ENCODE peak calls at places on chromosomes 4 and X, in seven cellular contexts. V is neural crest cell; U is naive thymus-derived CD4-positive, alpha-beta T cell; S is head of caudate nucleus; O is non-pigmented ciliary epithelial cell; I is fibroblast of pulmonary artery; Y is CD8-positive, alpha-beta memory T cell. A is an unnamed sample.

GRCh38 chr4:119646347-119647071 is 17.9 kb upstream of the PDE5A start:
- DNase-seq in V (no peak), U (no peak), S (no peak), O (no peak), I (peak), Y (no peak), A (peak)

GRCh38 chr4:74293558-74293957 is 14.7 kb upstream of the EPGN start:
- DNase-seq in V (no peak), U (no peak), S (no peak), O (no peak), I (no peak), Y (no peak), A (peak)

GRCh38 chr4:114318309-114318708 is 280.3 kb upstream of the UGT8 start:
- DNase-seq in V (no peak), U (no peak), S (no peak), O (peak), I (no peak), Y (no peak), A (no peak)

GRCh38 chrX:153517421-153517820 is at the start of gene ATP2B3:
- DNase-seq in V (no peak), U (no peak), S (no peak), O (no peak), I (no peak), Y (no peak), A (no peak)

GRCh38 chrX:39690541-39691415 is 407.0 kb downstream of the BCOR start:
- DNase-seq in V (no peak), U (no peak), S (no peak), O (no peak), I (no peak), Y (no peak), A (no peak)

GRCh38 chr4:26256016-26256415 is 64.8 kb upstream of the RBPJ start:
- DNase-seq in V (no peak), U (no peak), S (no peak), O (no peak), I (no peak), Y (no peak), A (no peak)

GRCh38 chr4:123158576-123158975 is 236.2 kb upstream of the NUDT6 start:
- DNase-seq in V (no peak), U (no peak), S (no peak), O (no peak), I (no peak), Y (no peak), A (no peak)

GRCh38 chr4:2354760-2355159 is 63.7 kb downstream of the ZFYVE28 start:
- DNase-seq in V (no peak), U (no peak), S (no peak), O (no peak), I (no peak), Y (no peak), A (no peak)

GRCh38 chrX:124507276-124507675 is 160.9 kb downstream of the SH2D1A start:
- DNase-seq in V (no peak), U (no peak), S (no peak), O (no peak), I (no peak), Y (no peak), A (no peak)

GRCh38 chr4:185868983-185869938 is 57.3 kb upstream of the SORBS2 start:
- DNase-seq in V (no peak), U (no peak), S (no peak), O (no peak), I (no peak), Y (no peak), A (no peak)

GRCh38 chr4:109511414-109511813 is 48.6 kb upstream of the MCUB start:
- DNase-seq in V (no peak), U (no peak), S (no peak), O (no peak), I (no peak), Y (no peak), A (no peak)

GRCh38 chrX:154457491-154458115 is 478 bp upstream of the PLXNA3 start:
- DNase-seq in V (no peak), U (peak), S (no peak), O (no peak), I (no peak), Y (peak), A (no peak)

GRCh38 chr4:185742766-185743165 is 69.2 kb downstream of the SORBS2 start:
- DNase-seq in V (no peak), U (no peak), S (no peak), O (no peak), I (no peak), Y (no peak), A (no peak)

GRCh38 chr4:120630432-120630831 is 292.1 kb downstream of the PRDM5 start:
- DNase-seq in V (no peak), U (no peak), S (no peak), O (no peak), I (peak), Y (no peak), A (no peak)

GRCh38 chr4:13537832-13538177 is 6.5 kb downstream of the NKX3-2 start:
- DNase-seq in V (no peak), U (no peak), S (no peak), O (no peak), I (no peak), Y (no peak), A (no peak)

GRCh38 chr4:150863456-150863855 is 151.6 kb downstream of the LRBA start:
- DNase-seq in V (no peak), U (no peak), S (no peak), O (no peak), I (no peak), Y (no peak), A (no peak)

GRCh38 chr4:168383510-168383909 is 65.0 kb upstream of the DDX60 start:
- DNase-seq in V (no peak), U (no peak), S (no peak), O (no peak), I (no peak), Y (no peak), A (no peak)

GRCh38 chrX:143781103-143781502 is 60.6 kb upstream of the SPANXN2 start:
- DNase-seq in V (no peak), U (no peak), S (no peak), O (no peak), I (peak), Y (no peak), A (peak)

GRCh38 chrX:63270873-63271272 is 80.3 kb downstream of the SPIN4 start:
- DNase-seq in V (no peak), U (no peak), S (no peak), O (no peak), I (no peak), Y (no peak), A (no peak)

GRCh38 chr4:8777320-8778196 is 94.1 kb downstream of the HMX1 start:
- DNase-seq in V (no peak), U (no peak), S (no peak), O (no peak), I (no peak), Y (no peak), A (no peak)

GRCh38 chr4:37653601-37654000 is 32.6 kb downstream of the RELL1 start:
- DNase-seq in V (no peak), U (no peak), S (no peak), O (no peak), I (no peak), Y (no peak), A (no peak)

GRCh38 chr4:120829113-120829831 is 93.3 kb downstream of the PRDM5 start:
- DNase-seq in V (no peak), U (no peak), S (no peak), O (no peak), I (peak), Y (no peak), A (peak)

GRCh38 chrX:111779582-111779981 is 96.4 kb upstream of the TRPC5OS start:
- DNase-seq in V (no peak), U (no peak), S (no peak), O (no peak), I (no peak), Y (no peak), A (no peak)

GRCh38 chr4:38674206-38675144 is 10.5 kb downstream of the KLF3 start:
- DNase-seq in V (no peak), U (no peak), S (no peak), O (no peak), I (peak), Y (no peak), A (no peak)

GRCh38 chr4:25321703-25322102 is 9.1 kb downstream of the ZCCHC4 start:
- DNase-seq in V (no peak), U (no peak), S (no peak), O (no peak), I (no peak), Y (no peak), A (no peak)

GRCh38 chrX:1676866-1677265 is 62.0 kb downstream of the ASMT start:
- DNase-seq in V (no peak), U (no peak), S (no peak), O (no peak), I (no peak), Y (no peak), A (no peak)

GRCh38 chrX:94662665-94663064 is 988.7 kb downstream of the FAM133A start:
- DNase-seq in V (no peak), U (no peak), S (no peak), O (no peak), I (no peak), Y (no peak), A (no peak)

GRCh38 chr4:175422331-175422730 is 389.7 kb downstream of the GPM6A start:
- DNase-seq in V (no peak), U (no peak), S (no peak), O (no peak), I (no peak), Y (no peak), A (peak)

GRCh38 chr4:48901196-48901595 is 5.4 kb downstream of the OCIAD2 start:
- DNase-seq in V (no peak), U (no peak), S (no peak), O (no peak), I (no peak), Y (no peak), A (no peak)

A was measured in skeletal muscle cell.